ENCODE peak calls at places on chromosomes 12 and 14, in seven cellular contexts. One of them, this sample, is unnamed.
A peak's percentile ranks its signal among the peaks of the same experiment; 100 is the strongest.

GRCh38 chr12:41496009-41496408 is 307.9 kb downstream of the PDZRN4 start:
- DNase-seq in colonic mucosa: no peak
- DNase-seq in heart right ventricle: no peak
- DNase-seq in A549: no peak
- DNase-seq in HFFc6: no peak
- DNase-seq in endothelial cell: no peak
- DNase-seq in fibroblast of pulmonary artery: no peak
- DNase-seq in this sample: no peak

GRCh38 chr12:32603858-32604257 is 75.2 kb upstream of the DNM1L start:
- DNase-seq in HFFc6: peak; percentile 4
- DNase-seq in endothelial cell: no peak
- DNase-seq in fibroblast of pulmonary artery: peak; percentile 49
- DNase-seq in A549: no peak
- DNase-seq in heart right ventricle: no peak
- DNase-seq in colonic mucosa: no peak
- DNase-seq in this sample: peak; percentile 53

GRCh38 chr12:53975019-53975815 is 463 bp upstream of the HOTAIR start:
- DNase-seq in fibroblast of pulmonary artery: no peak
- DNase-seq in heart right ventricle: no peak
- DNase-seq in endothelial cell: no peak
- DNase-seq in A549: no peak
- DNase-seq in colonic mucosa: no peak
- DNase-seq in HFFc6: no peak
- DNase-seq in this sample: no peak

GRCh38 chr14:35366048-35366428 is 38.5 kb downstream of the NFKBIA start:
- DNase-seq in heart right ventricle: no peak
- DNase-seq in A549: no peak
- DNase-seq in fibroblast of pulmonary artery: peak; percentile 45
- DNase-seq in HFFc6: peak; percentile 43
- DNase-seq in colonic mucosa: no peak
- DNase-seq in endothelial cell: no peak
- DNase-seq in this sample: peak; percentile 68

GRCh38 chr14:70887207-70888150 is 19.8 kb upstream of the PCNX1 start:
- DNase-seq in A549: no peak
- DNase-seq in fibroblast of pulmonary artery: peak; percentile 43
- DNase-seq in endothelial cell: no peak
- DNase-seq in heart right ventricle: no peak
- DNase-seq in HFFc6: peak; percentile 52
- DNase-seq in colonic mucosa: no peak
- DNase-seq in this sample: no peak

GRCh38 chr14:49620182-49621113 is at the start of the genes MGAT2 and RPL36AL:
- DNase-seq in endothelial cell: peak; percentile 98
- DNase-seq in heart right ventricle: peak; percentile 99
- DNase-seq in fibroblast of pulmonary artery: peak; percentile 99
- DNase-seq in A549: peak; percentile 98
- DNase-seq in HFFc6: peak; percentile 99
- DNase-seq in colonic mucosa: peak; percentile 99
- DNase-seq in this sample: peak; percentile 95

GRCh38 chr12:62263956-62264355 is 3.8 kb downstream of the USP15 start:
- DNase-seq in endothelial cell: no peak
- DNase-seq in fibroblast of pulmonary artery: no peak
- DNase-seq in colonic mucosa: no peak
- DNase-seq in HFFc6: no peak
- DNase-seq in A549: no peak
- DNase-seq in heart right ventricle: no peak
- DNase-seq in this sample: peak; percentile 37

GRCh38 chr14:35423621-35424020 is 19.1 kb upstream of the NFKBIA start:
- DNase-seq in heart right ventricle: no peak
- DNase-seq in A549: no peak
- DNase-seq in colonic mucosa: no peak
- DNase-seq in endothelial cell: no peak
- DNase-seq in HFFc6: no peak
- DNase-seq in fibroblast of pulmonary artery: no peak
- DNase-seq in this sample: no peak

GRCh38 chr14:75727124-75727523 is 66.1 kb downstream of the TTLL5 start:
- DNase-seq in endothelial cell: no peak
- DNase-seq in A549: no peak
- DNase-seq in colonic mucosa: no peak
- DNase-seq in HFFc6: no peak
- DNase-seq in heart right ventricle: no peak
- DNase-seq in fibroblast of pulmonary artery: no peak
- DNase-seq in this sample: no peak

GRCh38 chr12:108237272-108237671 is 101.8 kb downstream of the CMKLR1 start:
- DNase-seq in endothelial cell: no peak
- DNase-seq in HFFc6: no peak
- DNase-seq in fibroblast of pulmonary artery: no peak
- DNase-seq in heart right ventricle: no peak
- DNase-seq in A549: no peak
- DNase-seq in colonic mucosa: no peak
- DNase-seq in this sample: no peak
- TF ChIP-seq CTCF in endothelial cell: peak; percentile 64
- TF ChIP-seq CTCF in HFFc6: peak; percentile 43
- TF ChIP-seq CTCF in fibroblast of pulmonary artery: peak; percentile 11
- TF ChIP-seq CTCF in heart right ventricle: no peak
- TF ChIP-seq CTCF in A549: no peak
- TF ChIP-seq CTCF in colonic mucosa: no peak
- TF ChIP-seq CTCF in this sample: no peak

GRCh38 chr12:109714141-109714912 is 702 bp downstream of the FAM222A start:
- DNase-seq in HFFc6: no peak
- DNase-seq in colonic mucosa: peak; percentile 73
- DNase-seq in heart right ventricle: peak; percentile 63
- DNase-seq in fibroblast of pulmonary artery: peak; percentile 42
- DNase-seq in endothelial cell: peak; percentile 78
- DNase-seq in A549: peak; percentile 72
- DNase-seq in this sample: peak; percentile 54
- TF ChIP-seq CTCF in HFFc6: peak; percentile 26
- TF ChIP-seq CTCF in colonic mucosa: no peak
- TF ChIP-seq CTCF in heart right ventricle: peak; percentile 35
- TF ChIP-seq CTCF in fibroblast of pulmonary artery: no peak
- TF ChIP-seq CTCF in endothelial cell: no peak
- TF ChIP-seq CTCF in A549: peak; percentile 53
- TF ChIP-seq CTCF in this sample: peak; percentile 40

GRCh38 chr12:93825926-93826599 is 148.9 kb downstream of the CRADD start:
- DNase-seq in endothelial cell: no peak
- DNase-seq in HFFc6: peak; percentile 38
- DNase-seq in fibroblast of pulmonary artery: no peak
- DNase-seq in colonic mucosa: no peak
- DNase-seq in A549: no peak
- DNase-seq in heart right ventricle: no peak
- DNase-seq in this sample: no peak

GRCh38 chr12:93827669-93828068 is 150.5 kb downstream of the CRADD start:
- DNase-seq in HFFc6: no peak
- DNase-seq in heart right ventricle: no peak
- DNase-seq in A549: no peak
- DNase-seq in colonic mucosa: no peak
- DNase-seq in endothelial cell: no peak
- DNase-seq in fibroblast of pulmonary artery: no peak
- DNase-seq in this sample: no peak

GRCh38 chr12:93832126-93832525 is 155.0 kb downstream of the CRADD start:
- DNase-seq in fibroblast of pulmonary artery: no peak
- DNase-seq in colonic mucosa: no peak
- DNase-seq in A549: no peak
- DNase-seq in heart right ventricle: no peak
- DNase-seq in endothelial cell: no peak
- DNase-seq in HFFc6: peak; percentile 31
- DNase-seq in this sample: no peak

GRCh38 chr12:93827179-93827578 is 150.0 kb downstream of the CRADD start:
- DNase-seq in endothelial cell: no peak
- DNase-seq in HFFc6: no peak
- DNase-seq in heart right ventricle: no peak
- DNase-seq in colonic mucosa: no peak
- DNase-seq in fibroblast of pulmonary artery: no peak
- DNase-seq in A549: no peak
- DNase-seq in this sample: no peak

DNA sequence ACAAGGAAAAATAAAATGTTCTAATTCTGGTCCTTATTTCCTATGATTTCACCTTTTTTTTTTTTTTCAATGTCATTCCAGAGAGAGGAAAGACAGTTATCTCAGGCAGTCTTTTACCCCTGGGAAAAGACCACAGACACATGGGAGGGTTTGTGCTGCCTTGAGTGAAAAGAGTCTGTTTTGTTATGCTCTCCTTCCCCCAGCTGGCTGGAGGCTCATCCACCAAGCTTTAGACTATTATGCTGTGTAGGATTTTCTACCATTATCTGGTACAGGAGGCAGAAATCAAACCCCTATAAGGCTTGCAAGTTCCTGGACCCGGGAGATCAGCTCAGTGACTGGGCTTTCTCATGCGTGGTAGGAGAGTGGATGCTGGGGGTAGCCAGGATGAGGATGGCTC is 151.9 kb downstream of the CRADD start:
- DNase-seq in colonic mucosa: no peak
- DNase-seq in fibroblast of pulmonary artery: no peak
- DNase-seq in A549: no peak
- DNase-seq in endothelial cell: no peak
- DNase-seq in heart right ventricle: peak; percentile 57
- DNase-seq in HFFc6: no peak
- DNase-seq in this sample: no peak
- TF ChIP-seq CTCF in colonic mucosa: no peak
- TF ChIP-seq CTCF in fibroblast of pulmonary artery: no peak
- TF ChIP-seq CTCF in A549: no peak
- TF ChIP-seq CTCF in endothelial cell: no peak
- TF ChIP-seq CTCF in heart right ventricle: peak; percentile 36
- TF ChIP-seq CTCF in HFFc6: no peak
- TF ChIP-seq CTCF in this sample: no peak

GRCh38 chr14:101889898-101890297 is 74.5 kb upstream of the DYNC1H1 start:
- DNase-seq in endothelial cell: no peak
- DNase-seq in heart right ventricle: no peak
- DNase-seq in colonic mucosa: peak; percentile 16
- DNase-seq in HFFc6: peak; percentile 11
- DNase-seq in A549: no peak
- DNase-seq in fibroblast of pulmonary artery: peak; percentile 25
- DNase-seq in this sample: no peak
- TF ChIP-seq CTCF in endothelial cell: no peak
- TF ChIP-seq CTCF in heart right ventricle: peak; percentile 21
- TF ChIP-seq CTCF in colonic mucosa: no peak
- TF ChIP-seq CTCF in HFFc6: no peak
- TF ChIP-seq CTCF in A549: no peak
- TF ChIP-seq CTCF in fibroblast of pulmonary artery: no peak
- TF ChIP-seq CTCF in this sample: no peak